ENCODE peak calls at places on chromosome 14, in four cellular contexts. One of them, this sample, is unnamed.

GRCh38 chr14:52299692-52300278 is 14.3 kb upstream of the PTGER2 start:
- DNase-seq in GM12892: no peak
- DNase-seq in SK-N-DZ: peak
- DNase-seq in HepG2: peak
- DNase-seq in this sample: no peak

GRCh38 chr14:67941456-67942018 is 122.0 kb downstream of the RAD51B start:
- DNase-seq in GM12892: no peak
- DNase-seq in SK-N-DZ: no peak
- DNase-seq in HepG2: peak
- DNase-seq in this sample: no peak

GRCh38 chr14:63438065-63438757 is 105.0 kb downstream of the PPP2R5E start:
- DNase-seq in GM12892: no peak
- DNase-seq in SK-N-DZ: no peak
- DNase-seq in HepG2: peak
- DNase-seq in this sample: no peak

GRCh38 chr14:21860172-21860571 is 186.6 kb upstream of the OR4E1 start:
- DNase-seq in GM12892: no peak
- DNase-seq in SK-N-DZ: peak
- DNase-seq in HepG2: peak
- DNase-seq in this sample: no peak

GRCh38 chr14:56036353-56036752 is 81.9 kb upstream of the PELI2 start:
- DNase-seq in GM12892: no peak
- DNase-seq in SK-N-DZ: no peak
- DNase-seq in HepG2: no peak
- DNase-seq in this sample: no peak

GRCh38 chr14:102020058-102020971 is 55.9 kb downstream of the DYNC1H1 start:
- DNase-seq in GM12892: no peak
- DNase-seq in SK-N-DZ: no peak
- DNase-seq in HepG2: no peak
- DNase-seq in this sample: no peak

GRCh38 chr14:73612339-73613045 is at the start of gene ACOT6:
- DNase-seq in GM12892: peak
- DNase-seq in SK-N-DZ: peak
- DNase-seq in HepG2: peak
- DNase-seq in this sample: no peak

GRCh38 chr14:68079941-68080697 is 260.5 kb downstream of the RAD51B start:
- DNase-seq in GM12892: no peak
- DNase-seq in SK-N-DZ: no peak
- DNase-seq in HepG2: peak
- DNase-seq in this sample: no peak

GRCh38 chr14:56131865-56132830 is 13.9 kb downstream of the PELI2 start:
- DNase-seq in GM12892: no peak
- DNase-seq in SK-N-DZ: peak
- DNase-seq in HepG2: no peak
- DNase-seq in this sample: no peak

GRCh38 chr14:34051966-34052657 is 101.2 kb upstream of the EGLN3 start:
- DNase-seq in GM12892: no peak
- DNase-seq in SK-N-DZ: no peak
- DNase-seq in HepG2: peak
- DNase-seq in this sample: no peak

GRCh38 chr14:51776102-51776894 is 84.1 kb upstream of the GNG2 start:
- DNase-seq in GM12892: peak
- DNase-seq in SK-N-DZ: peak
- DNase-seq in HepG2: peak
- DNase-seq in this sample: no peak

GRCh38 chr14:72759670-72760069 is 134.2 kb downstream of the DPF3 start:
- DNase-seq in GM12892: no peak
- DNase-seq in SK-N-DZ: no peak
- DNase-seq in HepG2: no peak
- DNase-seq in this sample: no peak

GRCh38 chr14:30191639-30192279 is 264.1 kb upstream of the PRKD1 start:
- DNase-seq in GM12892: no peak
- DNase-seq in SK-N-DZ: no peak
- DNase-seq in HepG2: no peak
- DNase-seq in this sample: no peak

GRCh38 chr14:90426663-90427062 is 29.8 kb downstream of the CALM1 start:
- DNase-seq in GM12892: no peak
- DNase-seq in SK-N-DZ: no peak
- DNase-seq in HepG2: no peak
- DNase-seq in this sample: no peak

GRCh38 chr14:96088911-96089310 is 49.7 kb downstream of the C14orf132 start:
- DNase-seq in GM12892: no peak
- DNase-seq in SK-N-DZ: no peak
- DNase-seq in HepG2: no peak
- DNase-seq in this sample: no peak